ENCODE peak calls at places on chromosome 7, in six cellular contexts. W is AG09319, K is neuronal stem cell, E is NCI-H510A, O is activated T-cell treated with anti-CD3 and anti-CD28 coated beads for 48 hours, U is memory B cell. L is an unnamed sample.

GRCh38 chr7:151607464-151607867 is 87.8 kb upstream of the RHEB start:
- DNase-seq in O (no peak), U (no peak), E (no peak), K (no peak), W (no peak), L (no peak)

GRCh38 chr7:90856317-90857072 is 260.4 kb downstream of the CDK14 start:
- DNase-seq in E (no peak), O (no peak), K (no peak), W (no peak), U (no peak), L (no peak)

GRCh38 chr7:130365511-130366441 is 14.5 kb upstream of the CPA1 start:
- DNase-seq in O (no peak), U (no peak), K (no peak), E (peak), W (no peak), L (no peak)

GRCh38 chr7:152056621-152057274 is 31.3 kb downstream of the GALNT11 start:
- DNase-seq in K (no peak), E (no peak), W (no peak), O (no peak), U (no peak), L (no peak)

GRCh38 chr7:51950811-51951210 is 634.2 kb upstream of the COBL start:
- DNase-seq in O (no peak), U (no peak), E (no peak), W (no peak), K (peak), L (no peak)

GRCh38 chr7:3200504-3200903 is 100.5 kb upstream of the SDK1 start:
- DNase-seq in O (peak), K (no peak), W (no peak), E (no peak), U (no peak), L (peak)

GRCh38 chr7:31120800-31121513 is 68.8 kb downstream of the ADCYAP1R1 start:
- DNase-seq in U (no peak), K (no peak), E (no peak), O (no peak), W (no peak), L (no peak)

GRCh38 chr7:37643876-37644275 is 39.7 kb upstream of the GPR141 start:
- DNase-seq in U (no peak), O (no peak), W (no peak), K (peak), E (no peak), L (no peak)

GRCh38 chr7:130363156-130363847 is 17.0 kb upstream of the CPA1 start:
- DNase-seq in E (no peak), O (peak), W (peak), K (no peak), U (no peak), L (no peak)

GRCh38 chr7:138975343-138976104 is 5.7 kb downstream of the KIAA1549 start:
- DNase-seq in O (no peak), E (no peak), W (no peak), K (peak), U (no peak), L (no peak)

GRCh38 chr7:134255814-134256213 is 60.9 kb downstream of the SLC35B4 start:
- DNase-seq in W (no peak), E (no peak), U (no peak), O (no peak), K (no peak), L (no peak)

GRCh38 chr7:41156268-41156667 is 546.6 kb downstream of the INHBA start:
- DNase-seq in E (no peak), K (no peak), U (no peak), W (no peak), O (no peak), L (no peak)

GRCh38 chr7:155356323-155357105 is 58.8 kb downstream of the INSIG1 start:
- DNase-seq in O (no peak), U (no peak), W (no peak), K (no peak), E (no peak), L (no peak)

GRCh38 chr7:55250313-55250712 is 114.8 kb upstream of the LANCL2 start:
- DNase-seq in U (no peak), O (no peak), W (no peak), E (no peak), K (no peak), L (peak)

GRCh38 chr7:101743241-101743994 is 74.0 kb upstream of the CUX1 start:
- DNase-seq in E (peak), W (no peak), K (peak), O (peak), U (peak), L (peak)

GRCh38 chr7:99102809-99103690 is 40.9 kb downstream of the SMURF1 start:
- DNase-seq in U (no peak), K (no peak), E (no peak), O (peak), W (no peak), L (no peak)

GRCh38 chr7:78279035-78279434 is 480.5 kb downstream of the PHTF2 start:
- DNase-seq in O (no peak), E (no peak), K (no peak), U (no peak), W (peak), L (no peak)

GRCh38 chr7:5232874-5233273 is 42.8 kb downstream of the WIPI2 start:
- DNase-seq in O (no peak), E (no peak), W (no peak), K (no peak), U (no peak), L (no peak)

GRCh38 chr7:96987719-96988118 is 17.6 kb upstream of the DLX6 start:
- DNase-seq in K (no peak), W (no peak), O (no peak), E (no peak), U (no peak), L (no peak)

GRCh38 chr7:151689196-151689971 is 169.7 kb upstream of the RHEB start:
- DNase-seq in W (no peak), K (no peak), E (peak), U (no peak), O (no peak), L (no peak)

GRCh38 chr7:130853503-130854279 is 119.7 kb upstream of the KLF14 start:
- DNase-seq in U (no peak), E (no peak), K (no peak), W (no peak), O (no peak), L (peak)

GRCh38 chr7:130242198-130243014 is 24.3 kb upstream of the CPA2 start:
- DNase-seq in W (peak), E (no peak), O (peak), K (no peak), U (no peak), L (peak)

GRCh38 chr7:92751902-92752901 is 84.2 kb downstream of the CDK6 start:
- DNase-seq in K (no peak), O (no peak), W (peak), E (no peak), U (no peak), L (no peak)

GRCh38 chr7:42055171-42055570 is 181.8 kb downstream of the GLI3 start:
- DNase-seq in K (no peak), U (no peak), W (no peak), E (no peak), O (no peak), L (no peak)

GRCh38 chr7:78134256-78134655 is 335.7 kb downstream of the PHTF2 start:
- DNase-seq in W (peak), E (no peak), O (no peak), K (no peak), U (no peak), L (peak)

GRCh38 chr7:69840248-69840647 is 242.0 kb downstream of the AUTS2 start:
- DNase-seq in K (no peak), U (no peak), O (no peak), E (no peak), W (no peak), L (no peak)

GRCh38 chr7:141593134-141593533 is 41.9 kb downstream of the AGK start:
- DNase-seq in O (no peak), K (no peak), W (no peak), E (no peak), U (no peak), L (no peak)

GRCh38 chr7:151018421-151019129 is 5.7 kb downstream of the ATG9B start:
- DNase-seq in O (peak), K (no peak), W (no peak), E (no peak), U (no peak), L (no peak)

GRCh38 chr7:2629740-2630681 is 1.8 kb upstream of the TTYH3 start:
- DNase-seq in O (no peak), U (no peak), W (no peak), E (peak), K (no peak), L (peak)

GRCh38 chr7:101200862-101201599 is at the start of gene MOGAT3:
- DNase-seq in W (no peak), E (no peak), K (no peak), O (no peak), U (no peak), L (peak)

GRCh38 chr7:43572516-43573049 is 10.3 kb upstream of the STK17A start:
- DNase-seq in E (no peak), K (no peak), O (no peak), W (peak), U (no peak), L (peak)

GRCh38 chr7:129519464-129519863 is 17.1 kb downstream of the SMKR1 start:
- DNase-seq in U (no peak), K (no peak), E (no peak), O (no peak), W (no peak), L (no peak)

GRCh38 chr7:26280097-26280496 is 11.6 kb upstream of the SNX10 start:
- DNase-seq in U (no peak), E (no peak), K (no peak), W (no peak), O (no peak), L (no peak)

L was measured in mucosa of descending colon.